ENCODE peak calls at places on chromosomes 7 and 10, in eight cellular contexts. One of them, this sample, is unnamed. For H3K9me3, the result is how much of the 10 kb centered on the place peaks cover.

GRCh38 chr7:88664630-88665233 is 94.8 kb upstream of the ZNF804B start:
- DNase-seq in IMR-90: no peak
- DNase-seq in stomach: no peak
- DNase-seq in suprapubic skin: no peak
- DNase-seq in tibial nerve: no peak
- DNase-seq in heart left ventricle: no peak
- DNase-seq in A549: peak
- DNase-seq in sigmoid colon: no peak
- DNase-seq in this sample: no peak

GRCh38 chr10:9895981-9896380 is 1121.7 kb upstream of the CELF2 start:
- DNase-seq in sigmoid colon: no peak
- DNase-seq in stomach: no peak
- DNase-seq in A549: no peak
- DNase-seq in heart left ventricle: no peak
- DNase-seq in tibial nerve: no peak
- DNase-seq in IMR-90: no peak
- DNase-seq in suprapubic skin: no peak
- DNase-seq in this sample: no peak

GRCh38 chr10:24966962-24967361 is 14.6 kb upstream of the PRTFDC1 start:
- DNase-seq in suprapubic skin: no peak
- DNase-seq in A549: no peak
- DNase-seq in tibial nerve: no peak
- DNase-seq in heart left ventricle: no peak
- DNase-seq in stomach: no peak
- DNase-seq in sigmoid colon: no peak
- DNase-seq in IMR-90: no peak
- DNase-seq in this sample: no peak

GRCh38 chr10:71136036-71136690 is 76.2 kb upstream of the UNC5B start:
- DNase-seq in suprapubic skin: no peak
- DNase-seq in A549: no peak
- DNase-seq in stomach: no peak
- DNase-seq in IMR-90: no peak
- DNase-seq in tibial nerve: no peak
- DNase-seq in heart left ventricle: no peak
- DNase-seq in sigmoid colon: no peak
- DNase-seq in this sample: no peak

GRCh38 chr7:51198654-51199053 is 118.0 kb downstream of the COBL start:
- DNase-seq in stomach: no peak
- DNase-seq in tibial nerve: no peak
- DNase-seq in suprapubic skin: no peak
- DNase-seq in IMR-90: no peak
- DNase-seq in heart left ventricle: no peak
- DNase-seq in sigmoid colon: no peak
- DNase-seq in A549: no peak
- DNase-seq in this sample: no peak

GRCh38 chr7:51369746-51370145 is 53.1 kb upstream of the COBL start:
- DNase-seq in A549: peak
- DNase-seq in sigmoid colon: no peak
- DNase-seq in IMR-90: no peak
- DNase-seq in suprapubic skin: no peak
- DNase-seq in heart left ventricle: no peak
- DNase-seq in stomach: no peak
- DNase-seq in tibial nerve: no peak
- DNase-seq in this sample: no peak

GRCh38 chr10:88730864-88731263 is 24.8 kb downstream of the LIPK start:
- DNase-seq in heart left ventricle: no peak
- DNase-seq in IMR-90: no peak
- DNase-seq in sigmoid colon: no peak
- DNase-seq in suprapubic skin: no peak
- DNase-seq in A549: no peak
- DNase-seq in stomach: no peak
- DNase-seq in tibial nerve: no peak
- DNase-seq in this sample: no peak

GRCh38 chr7:39339591-39339990 is 226.6 kb upstream of the YAE1 start:
- DNase-seq in suprapubic skin: no peak
- DNase-seq in A549: no peak
- DNase-seq in heart left ventricle: no peak
- DNase-seq in tibial nerve: no peak
- DNase-seq in IMR-90: no peak
- DNase-seq in stomach: no peak
- DNase-seq in sigmoid colon: no peak
- DNase-seq in this sample: no peak

GRCh38 chr7:51316262-51316665 is 345 bp downstream of the COBL start:
- DNase-seq in sigmoid colon: peak
- DNase-seq in tibial nerve: no peak
- DNase-seq in heart left ventricle: no peak
- DNase-seq in suprapubic skin: no peak
- DNase-seq in stomach: peak
- DNase-seq in A549: peak
- DNase-seq in IMR-90: no peak
- DNase-seq in this sample: peak

GRCh38 chr10:114655671-114656070 is 2.4 kb downstream of the ABLIM1 start:
- DNase-seq in heart left ventricle: no peak
- DNase-seq in sigmoid colon: no peak
- DNase-seq in suprapubic skin: no peak
- DNase-seq in A549: no peak
- DNase-seq in stomach: no peak
- DNase-seq in tibial nerve: no peak
- DNase-seq in IMR-90: no peak
- DNase-seq in this sample: no peak
- TF ChIP-seq POLR2A in heart left ventricle: no peak
- TF ChIP-seq POLR2A in sigmoid colon: no peak
- TF ChIP-seq POLR2A in suprapubic skin: no peak
- TF ChIP-seq POLR2A in A549: no peak
- TF ChIP-seq POLR2A in stomach: no peak
- TF ChIP-seq POLR2A in tibial nerve: no peak
- TF ChIP-seq POLR2A in IMR-90: no peak
- TF ChIP-seq POLR2A in this sample: no peak

GRCh38 chr10:123790132-123790885 is 101.3 kb downstream of the CPXM2 start:
- DNase-seq in IMR-90: no peak
- DNase-seq in sigmoid colon: no peak
- DNase-seq in tibial nerve: no peak
- DNase-seq in A549: no peak
- DNase-seq in stomach: no peak
- DNase-seq in suprapubic skin: no peak
- DNase-seq in heart left ventricle: no peak
- DNase-seq in this sample: no peak

GRCh38 chr10:123795196-123795780 is 96.3 kb downstream of the CPXM2 start:
- DNase-seq in heart left ventricle: no peak
- DNase-seq in A549: no peak
- DNase-seq in IMR-90: no peak
- DNase-seq in stomach: no peak
- DNase-seq in sigmoid colon: no peak
- DNase-seq in tibial nerve: no peak
- DNase-seq in suprapubic skin: peak
- DNase-seq in this sample: no peak

GRCh38 chr10:123795846-123796590 is 95.6 kb downstream of the CPXM2 start:
- DNase-seq in suprapubic skin: peak
- DNase-seq in heart left ventricle: no peak
- DNase-seq in sigmoid colon: no peak
- DNase-seq in tibial nerve: no peak
- DNase-seq in A549: no peak
- DNase-seq in IMR-90: no peak
- DNase-seq in stomach: no peak
- DNase-seq in this sample: no peak

GRCh38 chr10:123788981-123789380 is 102.6 kb downstream of the CPXM2 start:
- DNase-seq in IMR-90: no peak
- DNase-seq in stomach: no peak
- DNase-seq in A549: no peak
- DNase-seq in tibial nerve: no peak
- DNase-seq in heart left ventricle: no peak
- DNase-seq in suprapubic skin: no peak
- DNase-seq in sigmoid colon: no peak
- DNase-seq in this sample: no peak

DNA sequence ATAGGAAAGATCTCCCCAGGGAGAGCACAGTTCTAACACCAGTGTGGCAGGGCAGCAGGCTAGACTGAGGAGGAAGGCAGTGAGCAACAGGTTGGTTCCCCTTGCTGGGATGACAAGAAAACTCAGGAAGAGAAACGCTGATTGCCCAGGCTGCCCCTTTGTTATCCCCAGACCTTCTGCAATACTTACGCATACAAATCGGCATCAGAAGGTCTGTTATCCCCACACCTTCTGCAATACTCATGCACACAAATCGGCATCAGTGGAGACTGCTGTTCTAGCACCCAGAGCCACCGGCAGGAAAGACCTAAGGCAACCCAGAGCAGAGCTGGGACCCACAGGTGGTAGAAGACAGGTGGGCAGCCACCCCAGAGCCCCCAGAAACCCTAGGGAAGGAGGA is 99.0 kb downstream of the CPXM2 start:
- DNase-seq in suprapubic skin: peak
- DNase-seq in heart left ventricle: no peak
- DNase-seq in tibial nerve: no peak
- DNase-seq in A549: no peak
- DNase-seq in IMR-90: no peak
- DNase-seq in sigmoid colon: no peak
- DNase-seq in stomach: no peak
- DNase-seq in this sample: no peak
- H3K9me3 ChIP-seq in suprapubic skin: under half
- H3K9me3 ChIP-seq in heart left ventricle: under half
- H3K9me3 ChIP-seq in tibial nerve: under half
- H3K9me3 ChIP-seq in A549: under half
- H3K9me3 ChIP-seq in IMR-90: under half
- H3K9me3 ChIP-seq in sigmoid colon: under half
- H3K9me3 ChIP-seq in stomach: under half
- H3K9me3 ChIP-seq in this sample: under half

GRCh38 chr10:94122247-94122646 is 128.5 kb downstream of the PLCE1 start:
- DNase-seq in sigmoid colon: no peak
- DNase-seq in heart left ventricle: no peak
- DNase-seq in tibial nerve: no peak
- DNase-seq in IMR-90: peak
- DNase-seq in A549: no peak
- DNase-seq in stomach: no peak
- DNase-seq in suprapubic skin: no peak
- DNase-seq in this sample: no peak

GRCh38 chr10:94125856-94126255 is 132.1 kb downstream of the PLCE1 start:
- DNase-seq in stomach: no peak
- DNase-seq in IMR-90: peak
- DNase-seq in A549: peak
- DNase-seq in heart left ventricle: no peak
- DNase-seq in tibial nerve: no peak
- DNase-seq in sigmoid colon: no peak
- DNase-seq in suprapubic skin: no peak
- DNase-seq in this sample: no peak

GRCh38 chr10:94123253-94123995 is 129.7 kb downstream of the PLCE1 start:
- DNase-seq in stomach: no peak
- DNase-seq in A549: peak
- DNase-seq in tibial nerve: no peak
- DNase-seq in sigmoid colon: no peak
- DNase-seq in suprapubic skin: no peak
- DNase-seq in heart left ventricle: no peak
- DNase-seq in IMR-90: peak
- DNase-seq in this sample: peak
- H3K27ac ChIP-seq in stomach: no peak
- H3K27ac ChIP-seq in A549: peak
- H3K27ac ChIP-seq in tibial nerve: no peak
- H3K27ac ChIP-seq in sigmoid colon: peak
- H3K27ac ChIP-seq in suprapubic skin: no peak
- H3K27ac ChIP-seq in heart left ventricle: peak
- H3K27ac ChIP-seq in IMR-90: peak
- H3K27ac ChIP-seq in this sample: peak

DNA sequence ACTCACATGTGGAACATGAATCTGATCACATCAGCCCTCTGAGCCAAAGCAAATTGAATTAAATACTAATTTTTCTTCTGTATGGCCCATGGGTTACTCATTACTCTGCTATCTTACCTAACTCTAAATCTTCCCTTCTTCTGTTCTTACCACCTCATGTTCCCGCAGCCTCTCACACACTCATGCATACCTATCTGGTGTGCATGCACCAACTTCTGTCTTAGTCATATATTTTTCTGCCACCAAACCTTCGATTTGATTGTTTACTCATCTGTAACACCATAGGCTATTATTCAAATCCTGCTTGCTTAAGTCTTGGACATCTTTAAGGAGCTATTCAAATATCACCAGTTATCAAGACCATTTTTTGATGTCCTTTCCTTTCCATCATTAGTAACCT is 82.4 kb downstream of the NXPH1 start:
- DNase-seq in stomach: no peak
- DNase-seq in IMR-90: no peak
- DNase-seq in heart left ventricle: no peak
- DNase-seq in sigmoid colon: no peak
- DNase-seq in suprapubic skin: no peak
- DNase-seq in A549: no peak
- DNase-seq in tibial nerve: no peak
- DNase-seq in this sample: no peak
- TF ChIP-seq POLR2A in stomach: no peak
- TF ChIP-seq POLR2A in IMR-90: no peak
- TF ChIP-seq POLR2A in heart left ventricle: no peak
- TF ChIP-seq POLR2A in sigmoid colon: no peak
- TF ChIP-seq POLR2A in suprapubic skin: no peak
- TF ChIP-seq POLR2A in A549: no peak
- TF ChIP-seq POLR2A in tibial nerve: no peak
- TF ChIP-seq POLR2A in this sample: no peak

This sample was measured in thyroid gland.